ENCODE peak calls at places on chromosomes 6 and 20, in five cellular contexts. V, O, L, I and Y are unnamed samples.

GRCh38 chr6:142271476-142271875 is 30.3 kb upstream of the ADGRG6 start:
- DNase-seq in L (no peak), I (no peak), V (no peak), O (no peak), Y (no peak)

GRCh38 chr6:93219447-93219846 is 199.9 kb downstream of the EPHA7 start:
- DNase-seq in V (no peak), I (no peak), L (no peak), O (no peak), Y (no peak)

GRCh38 chr6:147201885-147202515 is 2.2 kb upstream of the STXBP5 start:
- DNase-seq in I (no peak), V (no peak), O (no peak), L (peak; percentile 21), Y (no peak)

GRCh38 chr6:142406131-142406530 is 104.3 kb downstream of the ADGRG6 start:
- DNase-seq in I (no peak), O (no peak), V (no peak), L (no peak), Y (no peak)

GRCh38 chr6:18501313-18502013 is 114.3 kb downstream of the RNF144B start:
- DNase-seq in L (peak; percentile 33), O (peak; percentile 92), I (peak; percentile 68), V (no peak), Y (no peak)

GRCh38 chr6:113595921-113596376 is 261.2 kb upstream of the MARCKS start:
- DNase-seq in I (no peak), O (no peak), V (no peak), L (no peak), Y (peak; percentile 22)

GRCh38 chr6:2127484-2127911 is 117.9 kb downstream of the GMDS start:
- DNase-seq in L (peak; percentile 31), I (peak; percentile 65), V (no peak), O (no peak), Y (no peak)

GRCh38 chr6:73610444-73611275 is 43.1 kb downstream of the SLC17A5 start:
- DNase-seq in I (no peak), L (no peak), V (peak; percentile 63), O (no peak), Y (no peak)

GRCh38 chr6:148329568-148330299 is 12.9 kb upstream of the SASH1 start:
- DNase-seq in I (no peak), L (no peak), O (no peak), V (no peak), Y (no peak)

GRCh38 chr6:56524891-56525703 is 117.6 kb downstream of the DST start:
- DNase-seq in O (no peak), I (no peak), L (no peak), V (peak; percentile 84), Y (no peak)

GRCh38 chr6:21922086-21922485 is 328.5 kb downstream of the SOX4 start:
- DNase-seq in O (no peak), I (no peak), L (no peak), V (no peak), Y (no peak)

GRCh38 chr6:167005350-167006159 is 6.4 kb downstream of the CEP43 start:
- DNase-seq in V (no peak), I (no peak), O (no peak), L (peak; percentile 15), Y (no peak)
- TF ChIP-seq POLR2AphosphoS5 in V (no peak), I (no peak), O (no peak), L (no peak), Y (no peak)

DNA sequence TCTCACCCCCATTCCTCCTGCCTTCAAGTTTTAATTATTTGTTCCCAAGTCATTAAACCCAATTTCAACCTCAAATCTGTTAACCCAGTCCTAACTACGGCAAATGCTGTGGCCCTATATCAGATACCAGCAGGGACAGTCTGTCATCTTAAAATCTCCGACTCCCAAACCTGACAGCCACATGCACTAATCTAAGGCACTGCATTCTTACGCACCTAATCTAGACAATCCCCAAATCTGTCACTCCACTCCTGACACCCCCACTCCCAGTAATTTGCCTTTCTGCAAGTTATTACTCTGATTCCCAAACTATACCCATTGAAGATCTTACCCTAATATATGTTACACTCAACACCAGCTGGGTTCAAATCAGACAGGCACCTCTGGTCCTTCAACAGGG is 2.5 kb downstream of the MTCH1 start:
- DNase-seq in L (no peak), I (no peak), V (no peak), O (no peak), Y (no peak)
- H3K4me1 ChIP-seq in L (peaks cover 68% of the 10 kb centered on the region), I (peaks cover 70% of the 10 kb centered on the region), V (peaks cover 27% of the 10 kb centered on the region), O (peaks cover 77% of the 10 kb centered on the region), Y (peaks cover 3% of the 10 kb centered on the region)

DNA sequence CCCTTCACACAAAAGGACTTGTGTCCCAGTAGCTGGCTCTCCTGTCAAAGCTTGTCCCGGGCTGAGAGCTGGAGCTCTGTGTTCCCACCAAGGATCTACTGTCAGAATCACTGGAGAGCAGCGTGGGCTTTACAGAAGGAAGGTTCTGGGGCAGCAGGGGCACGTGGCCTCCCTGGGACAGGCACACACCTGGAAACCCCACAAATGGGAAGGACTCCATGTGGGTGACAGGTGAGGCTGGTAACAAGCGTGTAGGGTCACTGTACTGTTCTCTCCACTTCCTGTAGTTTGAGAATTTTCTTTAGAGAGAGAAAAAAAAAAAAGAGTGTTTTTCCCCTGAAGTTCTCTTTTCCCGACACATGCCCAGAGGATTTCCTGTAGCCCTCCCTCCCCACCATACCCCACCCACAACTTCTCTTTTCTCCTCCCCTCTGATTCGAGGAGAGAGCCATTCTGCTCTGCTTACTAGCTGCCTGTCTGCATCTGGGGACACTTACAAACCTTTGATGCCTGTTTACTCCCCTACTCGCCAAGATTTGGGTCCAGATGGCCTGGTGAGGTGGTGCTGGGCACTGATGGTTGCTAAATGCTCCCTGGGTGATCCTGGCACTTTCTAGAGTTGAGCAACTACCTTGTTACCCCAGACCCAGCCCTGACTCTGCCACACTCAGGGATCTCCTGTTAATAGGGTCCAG is 84.1 kb upstream of the SIRPA start:
- DNase-seq in L (no peak), V (no peak), I (no peak), O (peak; percentile 90), Y (no peak)
- H3K27ac ChIP-seq in L (peak overlapping the region; percentile 50), V (no peak overlapping the region), I (peak overlapping the region; percentile 85), O (peak overlapping the region; percentile 75), Y (peak overlapping the region; percentile 95)

DNA sequence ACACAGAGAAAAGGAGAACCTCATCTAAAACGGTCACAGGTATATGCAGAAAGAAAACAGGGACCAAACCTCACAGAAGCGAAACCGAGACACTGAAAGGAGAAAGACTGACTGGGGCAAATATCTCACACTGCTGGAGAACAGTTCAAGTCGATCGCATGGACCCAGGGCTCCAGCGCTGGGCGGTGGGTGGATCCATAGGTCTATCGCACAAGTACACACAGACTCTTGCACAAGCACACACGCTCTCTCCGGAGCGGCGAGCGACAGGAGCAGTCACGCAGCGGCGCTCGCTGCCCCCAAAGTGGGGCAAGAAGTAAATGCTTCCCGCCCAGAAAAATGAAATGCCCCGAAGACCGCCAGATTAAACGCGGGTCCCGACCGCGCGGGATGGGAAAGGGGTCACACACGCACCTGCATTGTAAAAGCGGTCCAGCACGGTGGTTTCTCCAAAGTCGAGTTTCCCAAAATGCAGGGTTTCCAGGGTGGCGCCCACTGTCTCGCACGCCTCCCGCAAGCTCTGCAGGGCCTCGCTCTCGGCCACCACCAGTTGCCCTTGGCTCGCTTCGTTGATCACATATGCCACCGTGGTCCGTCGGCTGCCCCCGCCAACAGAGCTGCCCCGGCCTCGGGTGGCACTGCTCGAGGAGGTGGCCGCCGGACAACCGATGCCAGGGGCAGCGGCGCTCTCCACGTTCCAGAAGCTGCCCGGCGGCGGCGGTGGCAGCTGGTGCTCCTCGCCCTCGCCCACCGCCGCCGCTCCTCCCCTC is 796 bp downstream of the MAP3K5 start:
- DNase-seq in O (peak; percentile 94), I (peak; percentile 78), V (no peak), L (peak; percentile 76), Y (peak; percentile 59)
- TF ChIP-seq POLR2AphosphoS5 in O (peak; percentile 80), I (no peak), V (peak; percentile 25), L (peak; percentile 61), Y (peak; percentile 34)

DNA sequence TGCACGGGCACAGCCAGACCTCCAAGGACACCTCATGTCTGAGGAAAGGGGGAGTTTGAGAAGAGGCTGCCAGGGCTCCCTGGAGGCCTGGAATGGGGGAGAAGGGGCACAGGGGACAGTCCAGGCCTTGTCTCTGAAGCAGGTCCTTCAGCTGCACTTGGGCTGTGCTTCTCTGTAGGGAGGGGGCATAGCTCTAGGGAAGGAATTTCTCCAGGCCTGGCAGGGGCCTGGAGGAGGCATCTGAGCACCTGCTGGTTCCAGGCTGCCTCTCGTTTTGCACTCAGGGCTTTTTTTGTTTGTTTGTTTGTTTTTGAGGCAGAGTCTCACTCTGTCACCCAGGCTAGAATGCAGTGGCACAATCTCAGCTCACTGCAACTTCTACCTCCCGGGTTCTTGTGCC is 67.7 kb downstream of the BCAS4 start:
- DNase-seq in L (no peak), O (no peak), I (no peak), V (no peak), Y (no peak)
- H3K4me1 ChIP-seq in L (no peaks in the 10 kb centered on the region), O (no peaks in the 10 kb centered on the region), I (no peaks in the 10 kb centered on the region), V (no peaks in the 10 kb centered on the region), Y (no peaks in the 10 kb centered on the region)

DNA sequence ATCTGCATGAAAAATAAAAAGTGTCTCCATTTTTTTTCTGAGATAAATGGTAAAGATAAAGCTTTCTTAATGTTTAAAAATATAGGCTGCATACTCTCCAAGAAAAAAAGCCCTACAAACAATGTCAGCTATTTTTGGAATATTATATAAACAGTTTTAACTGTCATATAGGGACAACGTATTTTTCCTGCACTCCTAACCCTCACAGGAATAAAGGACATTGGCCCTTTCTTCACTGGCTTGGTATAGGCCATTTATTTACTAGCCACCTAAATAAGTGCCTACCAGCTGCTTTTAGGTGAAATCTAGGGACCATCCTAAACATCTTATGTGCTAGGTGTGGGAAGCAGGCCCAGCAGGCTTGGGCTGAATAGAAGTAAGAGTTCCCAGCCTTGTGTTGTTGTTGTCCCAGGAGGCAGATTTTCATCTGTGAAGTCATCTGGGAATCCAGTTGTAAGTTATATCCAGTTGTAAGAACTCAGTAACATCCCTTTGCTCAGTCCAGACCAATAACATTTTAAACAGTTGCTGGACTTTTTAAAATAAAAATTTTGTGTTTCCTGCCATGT is 21.3 kb downstream of the FOXO3 start:
- DNase-seq in V (no peak), O (no peak), I (no peak), L (no peak), Y (no peak)
- H3K27ac ChIP-seq in V (no peak overlapping the region), O (peak overlapping the region; percentile 81), I (peak overlapping the region; percentile 68), L (peak overlapping the region; percentile 81), Y (peak overlapping the region; percentile 73)

GRCh38 chr20:35768731-35769664 is 2.8 kb upstream of the PHF20 start:
- DNase-seq in O (peak; percentile 99), I (peak; percentile 99), L (peak; percentile 87), V (peak; percentile 81), Y (peak; percentile 97)
- TF ChIP-seq POLR2AphosphoS5 in O (peak; percentile 96), I (peak; percentile 91), L (peak; percentile 81), V (no peak), Y (peak; percentile 99)

DNA sequence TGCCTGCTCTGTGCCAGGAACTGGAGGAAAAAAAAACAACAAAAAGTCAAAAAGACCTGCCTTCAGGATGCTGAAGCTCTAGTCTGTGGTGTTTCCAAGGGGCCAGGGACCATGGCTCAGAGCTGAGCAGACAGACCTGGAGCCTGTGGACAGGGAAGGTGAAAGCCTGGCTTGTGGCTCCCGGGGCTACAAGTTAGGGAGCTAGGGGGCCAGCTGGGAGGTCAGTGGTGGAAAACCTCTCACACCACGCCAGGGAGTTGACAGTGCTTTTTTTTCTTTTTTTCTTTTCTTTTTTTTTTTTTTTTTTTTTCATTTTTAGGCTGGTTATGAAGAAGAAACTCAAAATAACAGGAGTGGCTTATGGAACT is 1.2 kb upstream of the NPEPL1 start:
- DNase-seq in L (no peak), O (no peak), V (no peak), I (no peak), Y (no peak)
- H3K4me1 ChIP-seq in L (peaks cover 34% of the 10 kb centered on the region), O (peaks cover 55% of the 10 kb centered on the region), V (peaks cover 8% of the 10 kb centered on the region), I (peaks cover 44% of the 10 kb centered on the region), Y (peaks cover 23% of the 10 kb centered on the region)